ENCODE peak calls at places on chromosomes 7 and 10, in seven cellular contexts. M is MCF 10A, L is transverse colon, G is suprapubic skin, B is GM10248, W is chondrocyte, O is upper lobe of right lung. S is an unnamed sample.

GRCh38 chr7:38105874-38106483 is 72.1 kb upstream of the STARD3NL start:
- DNase-seq in W (no peak), O (no peak), M (peak), G (no peak), B (peak), L (no peak), S (no peak)

GRCh38 chr7:33744293-33744692 is 161.0 kb upstream of the BMPER start:
- DNase-seq in L (no peak), M (peak), G (no peak), B (peak), W (no peak), O (no peak), S (no peak)

GRCh38 chr10:63133787-63134557 is 844 bp downstream of the NRBF2 start:
- DNase-seq in W (no peak), B (peak), L (no peak), M (no peak), G (peak), O (no peak), S (peak)

GRCh38 chr10:17644485-17644964 is 574 bp downstream of the STAM start:
- DNase-seq in M (no peak), L (no peak), O (no peak), G (no peak), W (no peak), B (peak), S (no peak)

GRCh38 chr10:68566955-68567354 is 6.8 kb downstream of the TET1 start:
- DNase-seq in L (no peak), G (no peak), O (no peak), B (no peak), M (no peak), W (no peak), S (no peak)

GRCh38 chr10:102114861-102115618 is 5.1 kb downstream of the LDB1 start:
- DNase-seq in L (peak), O (peak), M (peak), G (peak), W (no peak), B (peak), S (peak)

GRCh38 chr7:122329145-122329802 is 24.7 kb upstream of the FEZF1 start:
- DNase-seq in L (no peak), G (no peak), O (no peak), W (no peak), M (no peak), B (no peak), S (no peak)

GRCh38 chr10:31099664-31100063 is 68.0 kb upstream of the ZNF438 start:
- DNase-seq in B (no peak), G (no peak), L (peak), O (no peak), W (no peak), M (peak), S (no peak)

GRCh38 chr7:131623154-131623553 is 66.7 kb upstream of the PODXL start:
- DNase-seq in B (no peak), M (no peak), W (no peak), G (no peak), L (peak), O (no peak), S (no peak)

GRCh38 chr7:128409435-128410091 is at the start of gene IMPDH1:
- DNase-seq in L (peak), B (peak), M (peak), O (peak), W (peak), G (peak), S (peak)

GRCh38 chr10:61836888-61837747 is 64.4 kb upstream of the ARID5B start:
- DNase-seq in O (no peak), G (no peak), B (no peak), L (no peak), W (no peak), M (peak), S (no peak)

GRCh38 chr10:110460111-110460809 is 37.4 kb upstream of the DUSP5 start:
- DNase-seq in B (peak), G (no peak), O (no peak), W (no peak), M (peak), L (peak), S (no peak)

GRCh38 chr7:104980440-104980839 is 33.6 kb upstream of the KMT2E start:
- DNase-seq in L (no peak), M (no peak), G (no peak), O (no peak), W (no peak), B (no peak), S (no peak)

GRCh38 chr7:74143383-74143782 is 30.8 kb upstream of the EIF4H start:
- DNase-seq in W (no peak), G (no peak), O (no peak), B (no peak), M (no peak), L (no peak), S (no peak)

GRCh38 chr10:76550806-76551205 is 1086.8 kb downstream of the KCNMA1 start:
- DNase-seq in L (peak), M (no peak), B (no peak), W (no peak), G (no peak), O (no peak), S (no peak)

GRCh38 chr7:14858410-14858809 is 44.1 kb downstream of the DGKB start:
- DNase-seq in W (no peak), B (no peak), O (no peak), G (no peak), M (no peak), L (no peak), S (no peak)

GRCh38 chr10:110528224-110528997 is 30.7 kb downstream of the DUSP5 start:
- DNase-seq in M (no peak), B (no peak), G (no peak), O (no peak), W (no peak), L (no peak), S (no peak)

GRCh38 chr7:82762880-82763279 is 319.3 kb upstream of the CACNA2D1 start:
- DNase-seq in G (no peak), W (no peak), B (no peak), M (no peak), O (no peak), L (no peak), S (no peak)

GRCh38 chr7:102024769-102025391 is 207.5 kb downstream of the CUX1 start:
- DNase-seq in O (no peak), W (no peak), B (no peak), L (peak), M (no peak), G (no peak), S (no peak)

GRCh38 chr7:66379761-66380160 is 174.6 kb downstream of the TPST1 start:
- DNase-seq in W (no peak), M (peak), G (no peak), O (no peak), L (no peak), B (no peak), S (no peak)

GRCh38 chr7:28298870-28299484 is 113.3 kb upstream of the CREB5 start:
- DNase-seq in O (no peak), L (no peak), W (no peak), G (no peak), M (peak), B (no peak), S (no peak)

GRCh38 chr10:95792874-95793285 is 36.9 kb downstream of the ENTPD1 start:
- DNase-seq in W (no peak), L (no peak), M (no peak), O (no peak), B (no peak), G (no peak), S (no peak)

GRCh38 chr7:9186730-9187129 is 753.3 kb downstream of the NXPH1 start:
- DNase-seq in M (no peak), L (no peak), B (no peak), O (no peak), G (no peak), W (no peak), S (no peak)

DNA sequence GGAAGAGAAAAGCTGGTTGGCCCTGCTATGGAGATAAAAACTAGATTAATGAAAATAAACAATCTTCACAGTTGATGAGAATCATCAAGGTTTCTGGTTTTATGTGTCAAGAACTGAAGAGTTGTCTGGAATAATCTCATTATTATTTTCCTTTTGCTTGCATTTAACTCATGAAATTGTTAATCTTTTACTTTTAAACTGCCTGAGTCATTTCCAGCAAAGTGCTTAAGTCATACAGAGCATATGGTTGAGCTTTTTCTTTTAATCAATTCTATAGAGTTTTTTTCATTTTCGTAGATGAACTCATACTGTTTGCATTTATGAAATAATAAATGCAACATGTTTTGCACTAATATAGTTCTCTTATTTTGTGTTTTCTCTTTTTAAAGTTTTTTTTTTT is 747.9 kb downstream of the NXPH1 start:
- DNase-seq in G (no peak), M (no peak), O (no peak), W (no peak), B (no peak), L (no peak), S (no peak)
- TF ChIP-seq CTCF in G (no peak), M (no peak), O (no peak), W (no peak), B (no peak), L (no peak), S (no peak)

DNA sequence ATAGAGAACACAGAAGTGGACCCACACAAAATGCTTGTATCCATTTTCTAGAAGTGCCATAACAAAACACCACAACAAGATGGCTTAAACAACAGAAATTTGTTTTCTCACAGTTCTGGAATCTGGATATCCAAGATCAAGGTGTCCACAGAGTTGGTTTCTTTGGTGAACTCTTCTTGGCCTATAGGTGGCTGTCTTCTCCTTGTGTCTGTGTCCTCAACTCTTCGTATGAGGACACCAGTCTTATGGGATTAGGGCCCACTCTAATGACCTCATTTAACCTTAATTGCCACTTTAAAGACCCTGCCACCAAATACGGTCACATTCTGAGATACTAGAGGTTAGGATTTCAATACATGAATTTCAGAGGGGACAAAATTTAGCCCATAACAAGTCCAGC is 30.8 kb upstream of the C10orf71 start:
- DNase-seq in W (no peak), M (no peak), G (no peak), O (no peak), B (no peak), L (no peak), S (no peak)
- TF ChIP-seq CTCF in W (no peak), M (no peak), G (no peak), O (no peak), B (no peak), L (no peak), S (no peak)

GRCh38 chr7:47669178-47669878 is 87.4 kb upstream of the TNS3 start:
- DNase-seq in O (peak), B (peak), M (peak), L (peak), W (peak), G (peak), S (peak)
- TF ChIP-seq CTCF in O (no peak), B (no peak), M (no peak), L (no peak), W (peak), G (no peak), S (no peak)

DNA sequence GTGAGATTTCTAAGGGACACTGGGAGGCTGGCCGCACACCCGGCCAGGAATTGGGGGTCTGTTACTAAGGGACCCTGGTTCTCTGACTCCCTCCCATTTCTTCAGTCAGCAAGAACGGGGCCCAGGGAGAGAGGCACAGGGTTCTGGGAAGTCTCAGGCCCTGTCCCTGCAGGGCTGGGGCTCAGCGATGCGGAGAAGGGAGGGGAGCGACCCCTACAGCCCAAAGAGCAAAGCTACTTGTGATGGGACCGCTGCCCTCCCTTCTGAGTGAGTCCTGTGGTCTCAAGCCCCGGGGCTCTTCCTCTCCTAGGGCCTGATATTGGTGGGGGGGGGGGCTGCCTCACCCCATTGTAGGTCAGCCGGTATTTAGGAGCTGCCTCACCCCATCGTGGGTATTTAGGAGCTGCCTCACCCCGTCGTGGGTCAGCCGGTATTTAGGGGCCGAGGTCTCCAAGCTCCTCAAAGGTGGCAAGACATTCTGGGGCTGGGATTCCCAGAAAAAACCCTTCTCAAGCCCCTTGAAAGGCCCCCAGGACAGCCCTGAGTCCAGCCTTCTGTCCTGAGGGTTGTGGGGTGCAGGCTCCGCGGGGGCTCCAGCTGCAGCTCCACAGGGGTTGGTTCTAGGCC is 16.9 kb upstream of the NKX6-2 start:
- DNase-seq in B (no peak), W (no peak), G (no peak), O (no peak), M (no peak), L (no peak), S (no peak)
- TF ChIP-seq CTCF in B (no peak), W (no peak), G (no peak), O (no peak), M (no peak), L (no peak), S (no peak)

DNA sequence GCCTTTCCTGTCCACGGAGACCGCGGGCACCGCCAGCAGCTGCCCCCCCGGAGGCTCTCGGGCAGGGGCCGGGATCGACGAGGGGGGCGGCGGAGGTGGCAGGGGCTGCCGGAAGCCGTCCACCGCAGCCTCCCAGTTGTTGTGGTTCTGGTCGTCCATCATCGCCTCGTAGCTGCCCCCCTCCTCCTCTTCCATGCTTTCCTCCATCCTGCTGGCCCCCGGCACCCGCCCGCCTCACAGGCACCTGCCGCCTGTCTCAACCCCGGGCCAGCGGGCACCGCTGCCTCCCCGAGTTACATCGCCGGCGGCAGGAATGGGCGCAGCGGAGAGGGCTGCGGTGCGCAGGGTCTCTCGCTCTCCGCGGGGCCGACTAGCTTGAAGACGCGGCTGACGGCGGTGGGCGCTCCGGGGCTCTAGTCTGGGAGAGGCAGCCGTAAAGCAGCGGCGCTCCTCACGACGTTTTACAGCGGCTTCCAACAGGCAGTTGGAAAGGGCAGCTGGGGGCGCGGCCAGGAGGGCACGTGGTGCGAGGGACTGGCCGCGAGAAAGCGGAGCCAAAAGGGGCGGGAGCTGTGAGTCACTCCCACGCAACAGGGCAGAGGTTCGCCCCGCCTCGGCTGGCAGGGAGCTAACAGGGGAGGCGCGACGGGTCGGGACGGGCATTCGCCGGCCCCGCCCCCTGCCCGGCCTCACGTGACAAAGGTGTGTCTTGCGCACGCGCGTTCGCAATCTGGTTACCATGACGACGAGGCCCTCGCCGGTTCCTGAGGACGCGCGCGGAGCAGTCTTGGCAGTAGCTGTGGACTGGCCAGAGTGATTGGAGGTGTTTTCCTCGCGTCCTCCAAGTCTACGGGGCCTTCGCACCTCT is at the start of gene CACUL1:
- DNase-seq in W (peak), O (peak), G (peak), L (peak), M (peak), B (peak), S (peak)
- TF ChIP-seq CTCF in W (peak), O (no peak), G (no peak), L (no peak), M (no peak), B (no peak), S (no peak)

GRCh38 chr10:71368639-71369038 is 28.1 kb upstream of the CDH23 start:
- DNase-seq in B (no peak), G (no peak), L (no peak), W (no peak), M (peak), O (no peak), S (no peak)
- TF ChIP-seq CTCF in B (no peak), G (no peak), L (no peak), W (no peak), M (no peak), O (no peak), S (no peak)

GRCh38 chr10:4708123-4708759 is 117.8 kb upstream of the AKR1E2 start:
- DNase-seq in B (no peak), L (no peak), M (peak), G (no peak), O (no peak), W (no peak), S (no peak)
- TF ChIP-seq CTCF in B (peak), L (no peak), M (no peak), G (no peak), O (peak), W (peak), S (peak)

DNA sequence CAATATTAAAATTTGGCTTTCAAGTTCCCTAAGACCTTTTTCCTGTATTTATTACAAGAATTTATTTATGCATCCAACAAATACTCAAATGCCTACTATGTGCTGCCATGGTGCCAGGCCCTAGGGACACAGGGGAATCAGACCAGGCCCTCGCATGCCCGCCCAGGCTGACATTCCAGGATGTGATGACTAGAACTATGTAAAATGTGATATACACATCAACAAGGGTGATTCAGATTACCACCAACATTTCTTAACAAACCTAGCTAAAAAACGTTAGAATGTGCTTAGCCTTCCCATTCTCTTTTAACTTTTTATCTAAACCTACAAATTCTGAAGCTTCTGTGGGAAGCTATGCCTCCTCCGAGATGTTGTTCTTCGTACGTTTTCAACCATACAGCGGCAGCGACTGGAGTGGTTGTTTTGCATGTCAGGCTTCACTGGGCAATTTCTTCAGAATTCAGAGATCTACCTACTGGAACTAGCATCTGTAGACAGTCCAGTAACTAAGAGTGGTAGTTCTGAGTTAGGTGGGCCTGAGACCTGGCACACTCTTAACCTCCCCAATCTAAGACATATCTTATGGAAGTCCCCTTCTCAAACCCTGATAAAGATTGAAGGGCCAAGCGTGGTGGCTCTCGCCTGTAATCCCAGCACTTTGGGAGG is 22.1 kb downstream of the GNA12 start:
- DNase-seq in B (peak), G (no peak), L (no peak), O (no peak), M (peak), W (no peak), S (peak)
- TF ChIP-seq CTCF in B (no peak), G (no peak), L (no peak), O (no peak), M (no peak), W (no peak), S (no peak)

GRCh38 chr7:68058014-68058413 is 1061.4 kb downstream of the TYW1 start:
- DNase-seq in O (no peak), B (no peak), L (no peak), M (no peak), W (no peak), G (no peak), S (no peak)

DNA sequence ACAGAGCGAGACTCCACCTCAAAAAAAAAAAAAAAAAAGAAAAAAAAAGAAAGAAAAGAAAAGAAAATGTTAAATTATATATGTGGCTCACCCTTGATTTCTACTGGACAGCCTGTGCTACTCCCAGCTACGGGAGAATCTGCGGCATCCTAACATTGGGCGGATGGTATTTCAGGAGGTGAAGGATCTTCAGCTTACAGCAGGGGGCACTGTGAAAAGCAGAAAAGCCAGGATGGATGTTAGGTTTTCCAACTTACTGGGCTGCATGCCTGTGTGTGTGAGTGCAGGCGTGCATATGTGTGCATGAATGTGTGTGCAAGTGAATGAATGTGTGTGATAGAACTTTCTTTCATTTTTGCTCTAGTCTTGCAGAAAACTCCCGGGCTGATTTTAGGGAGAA is 1066.5 kb downstream of the TYW1 start:
- DNase-seq in L (no peak), W (no peak), M (no peak), G (no peak), O (no peak), B (no peak), S (no peak)
- TF ChIP-seq CTCF in L (no peak), W (peak), M (no peak), G (no peak), O (peak), B (peak), S (no peak)